ENCODE peak calls at places on chromosome 5, in ten cellular contexts. G, U, Z, D, M, C, A, O, I and H are unnamed samples.

GRCh38 chr5:124912653-124913328 is 166.4 kb upstream of the ZNF608 start:
- DNase-seq in O (no peak), D (no peak), U (no peak), G (peak), Z (no peak), C (no peak), I (no peak), M (no peak), A (no peak), H (no peak)

GRCh38 chr5:123438902-123439301 is 15.7 kb upstream of the CEP120 start:
- DNase-seq in D (no peak), A (no peak), M (peak), G (no peak), I (no peak), C (no peak), O (no peak), Z (peak), U (no peak), H (no peak)

GRCh38 chr5:7321724-7322123 is 74.2 kb upstream of the ADCY2 start:
- DNase-seq in G (no peak), A (peak), I (no peak), O (peak), M (no peak), U (no peak), D (no peak), C (peak), Z (peak), H (no peak)

GRCh38 chr5:5461012-5461411 is 38.5 kb downstream of the ICE1 start:
- DNase-seq in D (no peak), I (no peak), Z (no peak), C (no peak), M (no peak), U (no peak), O (no peak), A (no peak), G (no peak), H (no peak)

GRCh38 chr5:73454379-73455036 is 5.9 kb upstream of the FOXD1 start:
- DNase-seq in I (peak), C (peak), O (peak), Z (peak), M (peak), U (no peak), G (no peak), A (peak), D (no peak), H (peak)

GRCh38 chr5:175802361-175802760 is 69.0 kb upstream of the CPLX2 start:
- DNase-seq in Z (no peak), G (no peak), U (no peak), O (no peak), I (no peak), C (no peak), A (no peak), D (no peak), M (no peak), H (no peak)

GRCh38 chr5:44868541-44868940 is 59.8 kb downstream of the MRPS30 start:
- DNase-seq in Z (no peak), U (no peak), O (no peak), C (no peak), G (no peak), D (no peak), M (no peak), A (no peak), I (no peak), H (no peak)

GRCh38 chr5:3490962-3491477 is 104.6 kb upstream of the IRX1 start:
- DNase-seq in A (no peak), D (no peak), G (no peak), M (no peak), O (no peak), Z (no peak), U (no peak), I (no peak), C (no peak), H (no peak)

GRCh38 chr5:56447656-56448055 is 214.5 kb upstream of the ANKRD55 start:
- DNase-seq in C (no peak), M (no peak), Z (no peak), O (no peak), I (no peak), D (no peak), G (no peak), U (no peak), A (no peak), H (no peak)

GRCh38 chr5:133509742-133510079 is 102.6 kb downstream of the FSTL4 start:
- DNase-seq in C (no peak), D (no peak), I (no peak), U (no peak), A (no peak), M (no peak), G (no peak), O (no peak), Z (no peak), H (no peak)

GRCh38 chr5:59177644-59178043 is 594.8 kb downstream of the RAB3C start:
- DNase-seq in Z (no peak), G (no peak), U (no peak), D (no peak), M (no peak), O (no peak), C (no peak), A (no peak), I (no peak), H (no peak)

GRCh38 chr5:137667341-137667740 is 68.5 kb downstream of the KLHL3 start:
- DNase-seq in U (no peak), A (no peak), O (no peak), Z (no peak), M (peak), C (peak), I (no peak), D (no peak), G (no peak), H (no peak)

GRCh38 chr5:1322955-1323802 is 21.7 kb downstream of the CLPTM1L start:
- DNase-seq in D (no peak), I (no peak), C (no peak), G (no peak), Z (no peak), A (no peak), M (no peak), O (no peak), U (peak), H (no peak)

GRCh38 chr5:19314840-19315239 is 673.2 kb downstream of the CDH18 start:
- DNase-seq in O (no peak), U (no peak), M (no peak), Z (no peak), A (no peak), C (peak), D (no peak), G (no peak), I (no peak), H (no peak)